ENCODE peak calls at places on chromosomes 2 and 18, in nine cellular contexts. One of them, this sample, is unnamed.

GRCh38 chr18:59359576-59359952 is 499 bp upstream of the LMAN1 start:
- DNase-seq in testis: no peak
- DNase-seq in H54: peak; percentile 3
- DNase-seq in IMR-90: no peak
- DNase-seq in endothelial cell of umbilical vein: no peak
- DNase-seq in A549: no peak
- DNase-seq in prostate gland: no peak
- DNase-seq in spleen: no peak
- DNase-seq in transverse colon: no peak
- DNase-seq in this sample: no peak

GRCh38 chr2:188142636-188143035 is 149.0 kb upstream of the GULP1 start:
- DNase-seq in testis: no peak
- DNase-seq in H54: no peak
- DNase-seq in IMR-90: peak; percentile 28
- DNase-seq in endothelial cell of umbilical vein: peak; percentile 45
- DNase-seq in A549: no peak
- DNase-seq in prostate gland: no peak
- DNase-seq in spleen: no peak
- DNase-seq in transverse colon: no peak
- DNase-seq in this sample: no peak

GRCh38 chr18:59005266-59005665 is 134.4 kb upstream of the SEC11C start:
- DNase-seq in testis: peak; percentile 77
- DNase-seq in H54: no peak
- DNase-seq in IMR-90: peak; percentile 42
- DNase-seq in endothelial cell of umbilical vein: peak; percentile 30
- DNase-seq in A549: peak; percentile 39
- DNase-seq in prostate gland: peak; percentile 30
- DNase-seq in spleen: no peak
- DNase-seq in transverse colon: no peak
- DNase-seq in this sample: no peak

GRCh38 chr18:34647251-34647650 is 62.8 kb upstream of the DTNA start:
- DNase-seq in testis: peak; percentile 52
- DNase-seq in H54: no peak
- DNase-seq in IMR-90: no peak
- DNase-seq in endothelial cell of umbilical vein: no peak
- DNase-seq in A549: peak; percentile 0
- DNase-seq in prostate gland: no peak
- DNase-seq in spleen: no peak
- DNase-seq in transverse colon: no peak
- DNase-seq in this sample: no peak

GRCh38 chr18:48217306-48218250 is 191.6 kb downstream of the ZBTB7C start:
- DNase-seq in testis: peak; percentile 33
- DNase-seq in H54: no peak
- DNase-seq in IMR-90: no peak
- DNase-seq in endothelial cell of umbilical vein: no peak
- DNase-seq in A549: no peak
- DNase-seq in prostate gland: no peak
- DNase-seq in spleen: no peak
- DNase-seq in transverse colon: no peak
- DNase-seq in this sample: no peak

GRCh38 chr2:119117891-119118882 is 40.4 kb downstream of the C1QL2 start:
- DNase-seq in testis: no peak
- DNase-seq in H54: no peak
- DNase-seq in IMR-90: no peak
- DNase-seq in endothelial cell of umbilical vein: no peak
- DNase-seq in A549: no peak
- DNase-seq in prostate gland: no peak
- DNase-seq in spleen: no peak
- DNase-seq in transverse colon: no peak
- DNase-seq in this sample: no peak

GRCh38 chr2:160138406-160138805 is 61.7 kb downstream of the ITGB6 start:
- DNase-seq in testis: no peak
- DNase-seq in H54: no peak
- DNase-seq in IMR-90: no peak
- DNase-seq in endothelial cell of umbilical vein: no peak
- DNase-seq in A549: no peak
- DNase-seq in prostate gland: no peak
- DNase-seq in spleen: no peak
- DNase-seq in transverse colon: no peak
- DNase-seq in this sample: no peak

GRCh38 chr2:637406-637776 is 39.8 kb downstream of the TMEM18 start:
- DNase-seq in testis: no peak
- DNase-seq in H54: no peak
- DNase-seq in IMR-90: no peak
- DNase-seq in endothelial cell of umbilical vein: no peak
- DNase-seq in A549: no peak
- DNase-seq in prostate gland: peak; percentile 3
- DNase-seq in spleen: no peak
- DNase-seq in transverse colon: no peak
- DNase-seq in this sample: no peak

GRCh38 chr2:241721852-241722251 is 12.6 kb upstream of the D2HGDH start:
- DNase-seq in testis: no peak
- DNase-seq in H54: no peak
- DNase-seq in IMR-90: no peak
- DNase-seq in endothelial cell of umbilical vein: no peak
- DNase-seq in A549: no peak
- DNase-seq in prostate gland: no peak
- DNase-seq in spleen: no peak
- DNase-seq in transverse colon: no peak
- DNase-seq in this sample: no peak

GRCh38 chr2:177212895-177213856 is 582 bp downstream of the HNRNPA3 start:
- DNase-seq in testis: peak; percentile 95
- DNase-seq in H54: peak; percentile 73
- DNase-seq in IMR-90: peak; percentile 87
- DNase-seq in endothelial cell of umbilical vein: peak; percentile 85
- DNase-seq in A549: peak; percentile 84
- DNase-seq in prostate gland: peak; percentile 91
- DNase-seq in spleen: peak; percentile 97
- DNase-seq in transverse colon: peak; percentile 95
- DNase-seq in this sample: peak; percentile 96
- TF ChIP-seq POLR2A in testis: no peak
- TF ChIP-seq POLR2A in H54: peak; percentile 39
- TF ChIP-seq POLR2A in IMR-90: peak; percentile 66
- TF ChIP-seq POLR2A in endothelial cell of umbilical vein: peak; percentile 26
- TF ChIP-seq POLR2A in A549: no peak
- TF ChIP-seq POLR2A in prostate gland: peak; percentile 50
- TF ChIP-seq POLR2A in spleen: no peak
- TF ChIP-seq POLR2A in transverse colon: no peak
- TF ChIP-seq POLR2A in this sample: no peak

DNA sequence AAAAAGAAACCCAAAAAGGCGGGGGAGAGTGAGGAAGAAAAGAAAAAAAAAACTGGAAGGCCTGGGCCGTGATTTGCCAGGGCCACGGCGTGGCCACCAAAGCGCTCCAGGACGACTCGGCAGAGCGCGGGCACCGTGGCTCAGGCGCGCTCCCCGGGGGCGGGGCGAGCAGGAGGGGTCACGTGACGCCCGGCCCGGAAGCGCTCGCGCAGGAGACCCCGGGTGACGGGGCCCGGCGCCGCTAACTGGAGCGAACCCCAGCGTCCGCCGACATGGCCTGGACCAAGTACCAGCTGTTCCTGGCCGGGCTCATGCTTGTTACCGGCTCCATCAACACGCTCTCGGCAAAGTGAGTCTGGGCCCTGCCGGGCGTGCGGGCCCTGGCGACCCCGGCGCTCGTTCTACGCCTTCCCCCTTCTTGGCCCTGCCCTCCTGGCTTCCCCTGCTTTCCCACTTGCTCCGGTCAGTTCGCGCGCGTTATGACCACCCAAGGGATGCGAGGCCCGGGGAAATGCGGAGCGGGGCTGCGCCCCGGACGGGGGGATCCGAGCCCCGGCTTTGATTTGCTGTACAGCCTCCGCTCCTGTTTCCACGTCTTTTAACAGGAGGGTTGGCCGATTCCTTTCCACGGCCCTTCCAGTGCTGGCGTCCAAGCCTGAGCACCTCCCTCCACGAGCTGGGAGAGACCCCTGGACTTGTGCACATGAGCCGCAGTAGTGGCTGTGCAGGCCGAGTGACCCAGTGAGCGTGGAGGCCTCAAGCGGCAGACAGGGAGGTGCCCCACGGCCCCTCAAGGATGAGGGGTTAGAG is at the start of gene SLC35F6:
- DNase-seq in testis: peak; percentile 88
- DNase-seq in H54: peak; percentile 77
- DNase-seq in IMR-90: peak; percentile 67
- DNase-seq in endothelial cell of umbilical vein: peak; percentile 82
- DNase-seq in A549: peak; percentile 88
- DNase-seq in prostate gland: peak; percentile 73
- DNase-seq in spleen: peak; percentile 96
- DNase-seq in transverse colon: peak; percentile 87
- DNase-seq in this sample: peak; percentile 81
- TF ChIP-seq POLR2A in testis: peak; percentile 65
- TF ChIP-seq POLR2A in H54: peak; percentile 79
- TF ChIP-seq POLR2A in IMR-90: peak; percentile 78
- TF ChIP-seq POLR2A in endothelial cell of umbilical vein: peak; percentile 96
- TF ChIP-seq POLR2A in A549: peak; percentile 79
- TF ChIP-seq POLR2A in prostate gland: peak; percentile 90
- TF ChIP-seq POLR2A in spleen: peak; percentile 63
- TF ChIP-seq POLR2A in transverse colon: peak; percentile 83
- TF ChIP-seq POLR2A in this sample: peak; percentile 70

GRCh38 chr2:217512259-217512658 is 490.5 kb downstream of the TNS1 start:
- DNase-seq in testis: no peak
- DNase-seq in H54: no peak
- DNase-seq in IMR-90: no peak
- DNase-seq in endothelial cell of umbilical vein: no peak
- DNase-seq in A549: no peak
- DNase-seq in prostate gland: no peak
- DNase-seq in spleen: no peak
- DNase-seq in transverse colon: no peak
- DNase-seq in this sample: no peak

GRCh38 chr2:217511850-217512249 is 490.9 kb downstream of the TNS1 start:
- DNase-seq in testis: no peak
- DNase-seq in H54: no peak
- DNase-seq in IMR-90: no peak
- DNase-seq in endothelial cell of umbilical vein: no peak
- DNase-seq in A549: no peak
- DNase-seq in prostate gland: no peak
- DNase-seq in spleen: no peak
- DNase-seq in transverse colon: no peak
- DNase-seq in this sample: no peak

GRCh38 chr2:217513256-217513655 is 489.5 kb downstream of the TNS1 start:
- DNase-seq in testis: no peak
- DNase-seq in H54: no peak
- DNase-seq in IMR-90: no peak
- DNase-seq in endothelial cell of umbilical vein: no peak
- DNase-seq in A549: no peak
- DNase-seq in prostate gland: no peak
- DNase-seq in spleen: no peak
- DNase-seq in transverse colon: no peak
- DNase-seq in this sample: no peak

GRCh38 chr2:217510790-217511291 is 492.0 kb downstream of the TNS1 start:
- DNase-seq in testis: peak; percentile 87
- DNase-seq in H54: peak; percentile 49
- DNase-seq in IMR-90: peak; percentile 93
- DNase-seq in endothelial cell of umbilical vein: peak; percentile 74
- DNase-seq in A549: peak; percentile 69
- DNase-seq in prostate gland: peak; percentile 64
- DNase-seq in spleen: no peak
- DNase-seq in transverse colon: peak; percentile 26
- DNase-seq in this sample: peak; percentile 76

DNA sequence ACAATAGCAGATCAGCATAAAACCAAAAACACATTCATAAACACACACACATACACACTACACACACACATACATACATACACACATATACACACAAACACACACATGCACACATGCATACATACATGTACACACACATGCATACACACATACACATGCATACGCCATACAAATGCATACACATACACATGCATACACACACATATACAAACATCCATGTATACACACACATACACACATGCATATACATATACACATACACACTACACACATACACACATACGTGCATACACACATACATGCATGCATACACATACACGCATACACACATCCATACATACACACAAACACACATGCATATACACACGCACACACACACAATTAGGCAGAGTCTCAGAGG is 490.1 kb downstream of the TNS1 start:
- DNase-seq in testis: no peak
- DNase-seq in H54: no peak
- DNase-seq in IMR-90: no peak
- DNase-seq in endothelial cell of umbilical vein: no peak
- DNase-seq in A549: no peak
- DNase-seq in prostate gland: no peak
- DNase-seq in spleen: no peak
- DNase-seq in transverse colon: no peak
- DNase-seq in this sample: no peak
- TF ChIP-seq POLR2A in testis: no peak
- TF ChIP-seq POLR2A in H54: no peak
- TF ChIP-seq POLR2A in IMR-90: no peak
- TF ChIP-seq POLR2A in endothelial cell of umbilical vein: no peak
- TF ChIP-seq POLR2A in A549: no peak
- TF ChIP-seq POLR2A in prostate gland: no peak
- TF ChIP-seq POLR2A in spleen: no peak
- TF ChIP-seq POLR2A in transverse colon: no peak
- TF ChIP-seq POLR2A in this sample: no peak

GRCh38 chr18:23277399-23277798 is 142.1 kb downstream of the CABLES1 start:
- DNase-seq in testis: no peak
- DNase-seq in H54: no peak
- DNase-seq in IMR-90: no peak
- DNase-seq in endothelial cell of umbilical vein: no peak
- DNase-seq in A549: no peak
- DNase-seq in prostate gland: no peak
- DNase-seq in spleen: no peak
- DNase-seq in transverse colon: no peak
- DNase-seq in this sample: no peak
- TF ChIP-seq POLR2A in testis: no peak
- TF ChIP-seq POLR2A in H54: no peak
- TF ChIP-seq POLR2A in IMR-90: no peak
- TF ChIP-seq POLR2A in endothelial cell of umbilical vein: no peak
- TF ChIP-seq POLR2A in A549: no peak
- TF ChIP-seq POLR2A in prostate gland: no peak
- TF ChIP-seq POLR2A in spleen: no peak
- TF ChIP-seq POLR2A in transverse colon: no peak
- TF ChIP-seq POLR2A in this sample: no peak

GRCh38 chr18:28711096-28711495 is 534.2 kb upstream of the CDH2 start:
- DNase-seq in testis: no peak
- DNase-seq in H54: no peak
- DNase-seq in IMR-90: no peak
- DNase-seq in endothelial cell of umbilical vein: no peak
- DNase-seq in A549: no peak
- DNase-seq in prostate gland: no peak
- DNase-seq in spleen: no peak
- DNase-seq in transverse colon: no peak
- DNase-seq in this sample: no peak
- TF ChIP-seq POLR2A in testis: no peak
- TF ChIP-seq POLR2A in H54: no peak
- TF ChIP-seq POLR2A in IMR-90: no peak
- TF ChIP-seq POLR2A in endothelial cell of umbilical vein: no peak
- TF ChIP-seq POLR2A in A549: no peak
- TF ChIP-seq POLR2A in prostate gland: no peak
- TF ChIP-seq POLR2A in spleen: no peak
- TF ChIP-seq POLR2A in transverse colon: no peak
- TF ChIP-seq POLR2A in this sample: no peak